ENCODE peak calls at places on chromosomes 5 and 9, in six cellular contexts. One of them, this sample, is unnamed.

GRCh38 chr9:126376311-126376902 is 49.8 kb downstream of the MVB12B start:
- DNase-seq in fibroblast of lung: no peak
- DNase-seq in GM23248: no peak
- DNase-seq in HCT116: no peak
- DNase-seq in K562: no peak
- DNase-seq in neural progenitor cell: peak; percentile 74
- DNase-seq in this sample: no peak

GRCh38 chr5:141382469-141383294 is at the start of gene PCDHGA7:
- DNase-seq in fibroblast of lung: peak; percentile 54
- DNase-seq in GM23248: no peak
- DNase-seq in HCT116: no peak
- DNase-seq in K562: peak; percentile 42
- DNase-seq in neural progenitor cell: no peak
- DNase-seq in this sample: no peak

GRCh38 chr9:136170291-136170901 is 34.5 kb downstream of the LHX3 start:
- DNase-seq in fibroblast of lung: peak; percentile 12
- DNase-seq in GM23248: peak; percentile 49
- DNase-seq in HCT116: no peak
- DNase-seq in K562: peak; percentile 61
- DNase-seq in neural progenitor cell: peak; percentile 69
- DNase-seq in this sample: no peak

GRCh38 chr5:463952-464351 is 21.0 kb downstream of the EXOC3 start:
- DNase-seq in fibroblast of lung: no peak
- DNase-seq in GM23248: no peak
- DNase-seq in HCT116: no peak
- DNase-seq in K562: no peak
- DNase-seq in neural progenitor cell: no peak
- DNase-seq in this sample: no peak

GRCh38 chr5:137453476-137454080 is 45.5 kb downstream of the SPOCK1 start:
- DNase-seq in fibroblast of lung: peak; percentile 44
- DNase-seq in GM23248: peak; percentile 73
- DNase-seq in HCT116: peak; percentile 12
- DNase-seq in K562: peak; percentile 51
- DNase-seq in neural progenitor cell: peak; percentile 88
- DNase-seq in this sample: peak; percentile 34

GRCh38 chr9:136693490-136694162 is 6.4 kb upstream of the AGPAT2 start:
- DNase-seq in fibroblast of lung: peak; percentile 35
- DNase-seq in GM23248: peak; percentile 71
- DNase-seq in HCT116: peak; percentile 76
- DNase-seq in K562: peak; percentile 79
- DNase-seq in neural progenitor cell: no peak
- DNase-seq in this sample: no peak

GRCh38 chr9:135921749-135922310 is 14.5 kb upstream of the CAMSAP1 start:
- DNase-seq in fibroblast of lung: no peak
- DNase-seq in GM23248: no peak
- DNase-seq in HCT116: no peak
- DNase-seq in K562: no peak
- DNase-seq in neural progenitor cell: no peak
- DNase-seq in this sample: no peak

GRCh38 chr5:155850411-155850810 is 476.6 kb upstream of the SGCD start:
- DNase-seq in fibroblast of lung: no peak
- DNase-seq in GM23248: no peak
- DNase-seq in HCT116: no peak
- DNase-seq in K562: no peak
- DNase-seq in neural progenitor cell: no peak
- DNase-seq in this sample: no peak

GRCh38 chr9:591292-591691 is 250.2 kb upstream of the DMRT1 start:
- DNase-seq in fibroblast of lung: no peak
- DNase-seq in GM23248: no peak
- DNase-seq in HCT116: no peak
- DNase-seq in K562: no peak
- DNase-seq in neural progenitor cell: no peak
- DNase-seq in this sample: no peak

GRCh38 chr5:143261748-143262392 is 141.6 kb downstream of the NR3C1 start:
- DNase-seq in fibroblast of lung: peak; percentile 87
- DNase-seq in GM23248: peak; percentile 88
- DNase-seq in HCT116: no peak
- DNase-seq in K562: no peak
- DNase-seq in neural progenitor cell: no peak
- DNase-seq in this sample: no peak

GRCh38 chr5:135694016-135694415 is 115.2 kb upstream of the CXCL14 start:
- DNase-seq in fibroblast of lung: no peak
- DNase-seq in GM23248: no peak
- DNase-seq in HCT116: no peak
- DNase-seq in K562: no peak
- DNase-seq in neural progenitor cell: no peak
- DNase-seq in this sample: no peak

GRCh38 chr5:124948062-124948753 is 201.8 kb upstream of the ZNF608 start:
- DNase-seq in fibroblast of lung: no peak
- DNase-seq in GM23248: no peak
- DNase-seq in HCT116: no peak
- DNase-seq in K562: no peak
- DNase-seq in neural progenitor cell: peak; percentile 18
- DNase-seq in this sample: no peak

GRCh38 chr5:150674376-150674821 is 13.3 kb downstream of the MYOZ3 start:
- DNase-seq in fibroblast of lung: no peak
- DNase-seq in GM23248: no peak
- DNase-seq in HCT116: no peak
- DNase-seq in K562: no peak
- DNase-seq in neural progenitor cell: no peak
- DNase-seq in this sample: no peak

GRCh38 chr5:53243403-53243802 is 133.8 kb upstream of the MOCS2 start:
- DNase-seq in fibroblast of lung: no peak
- DNase-seq in GM23248: no peak
- DNase-seq in HCT116: no peak
- DNase-seq in K562: no peak
- DNase-seq in neural progenitor cell: no peak
- DNase-seq in this sample: no peak

GRCh38 chr9:26112724-26113123 is 434.5 kb upstream of the TUSC1 start:
- DNase-seq in fibroblast of lung: no peak
- DNase-seq in GM23248: peak; percentile 35
- DNase-seq in HCT116: no peak
- DNase-seq in K562: no peak
- DNase-seq in neural progenitor cell: no peak
- DNase-seq in this sample: no peak

GRCh38 chr9:137128158-137129088 is 10.5 kb upstream of the GRIN1 start:
- DNase-seq in fibroblast of lung: no peak
- DNase-seq in GM23248: no peak
- DNase-seq in HCT116: no peak
- DNase-seq in K562: no peak
- DNase-seq in neural progenitor cell: no peak
- DNase-seq in this sample: no peak

GRCh38 chr5:177994063-177994462 is 2.0 kb downstream of the PROP1 start:
- DNase-seq in fibroblast of lung: no peak
- DNase-seq in GM23248: no peak
- DNase-seq in HCT116: no peak
- DNase-seq in K562: no peak
- DNase-seq in neural progenitor cell: no peak
- DNase-seq in this sample: no peak

GRCh38 chr5:169670769-169671525 is 33.9 kb downstream of the DOCK2 start:
- DNase-seq in fibroblast of lung: no peak
- DNase-seq in GM23248: no peak
- DNase-seq in HCT116: no peak
- DNase-seq in K562: no peak
- DNase-seq in neural progenitor cell: no peak
- DNase-seq in this sample: no peak
- TF ChIP-seq EZH2 in fibroblast of lung: no peak
- TF ChIP-seq EZH2 in GM23248: no peak
- TF ChIP-seq EZH2 in HCT116: no peak
- TF ChIP-seq EZH2 in K562: no peak
- TF ChIP-seq EZH2 in neural progenitor cell: no peak
- TF ChIP-seq EZH2 in this sample: no peak

GRCh38 chr5:74950836-74951515 is 84.8 kb upstream of the FAM169A start:
- DNase-seq in fibroblast of lung: no peak
- DNase-seq in GM23248: peak; percentile 59
- DNase-seq in HCT116: no peak
- DNase-seq in K562: no peak
- DNase-seq in neural progenitor cell: no peak
- DNase-seq in this sample: no peak

GRCh38 chr5:74952406-74952805 is 86.2 kb upstream of the FAM169A start:
- DNase-seq in fibroblast of lung: no peak
- DNase-seq in GM23248: no peak
- DNase-seq in HCT116: no peak
- DNase-seq in K562: no peak
- DNase-seq in neural progenitor cell: no peak
- DNase-seq in this sample: no peak

GRCh38 chr5:74947961-74948613 is 81.9 kb upstream of the FAM169A start:
- DNase-seq in fibroblast of lung: peak; percentile 29
- DNase-seq in GM23248: peak; percentile 8
- DNase-seq in HCT116: no peak
- DNase-seq in K562: no peak
- DNase-seq in neural progenitor cell: no peak
- DNase-seq in this sample: no peak

GRCh38 chr5:74951855-74952254 is 85.7 kb upstream of the FAM169A start:
- DNase-seq in fibroblast of lung: no peak
- DNase-seq in GM23248: no peak
- DNase-seq in HCT116: no peak
- DNase-seq in K562: no peak
- DNase-seq in neural progenitor cell: no peak
- DNase-seq in this sample: no peak

DNA sequence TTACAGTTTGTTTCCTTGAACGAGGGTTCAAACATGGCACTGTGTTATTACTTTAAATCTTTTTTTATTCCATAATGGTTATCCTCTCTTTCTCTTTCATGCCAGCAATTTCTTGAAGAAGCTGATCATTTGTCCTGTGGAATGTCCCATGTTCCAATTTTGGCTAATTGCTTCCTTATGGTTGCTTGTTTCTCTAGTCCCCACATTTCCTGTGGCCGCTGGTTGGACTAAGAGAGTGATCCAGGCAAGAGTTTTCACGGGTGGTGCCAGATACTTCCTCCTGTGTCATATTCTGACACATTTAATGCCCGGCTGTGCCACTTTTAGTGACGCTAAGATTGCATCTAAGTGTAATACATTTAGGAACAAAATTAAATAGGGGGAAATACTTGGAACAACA is 83.8 kb upstream of the FAM169A start:
- DNase-seq in fibroblast of lung: no peak
- DNase-seq in GM23248: peak; percentile 69
- DNase-seq in HCT116: no peak
- DNase-seq in K562: no peak
- DNase-seq in neural progenitor cell: no peak
- DNase-seq in this sample: no peak
- TF ChIP-seq EZH2 in fibroblast of lung: no peak
- TF ChIP-seq EZH2 in GM23248: no peak
- TF ChIP-seq EZH2 in HCT116: no peak
- TF ChIP-seq EZH2 in K562: no peak
- TF ChIP-seq EZH2 in neural progenitor cell: no peak
- TF ChIP-seq EZH2 in this sample: no peak

GRCh38 chr5:158154226-158155005 is 295.5 kb upstream of the CLINT1 start:
- DNase-seq in fibroblast of lung: peak; percentile 93
- DNase-seq in GM23248: peak; percentile 90
- DNase-seq in HCT116: no peak
- DNase-seq in K562: no peak
- DNase-seq in neural progenitor cell: no peak
- DNase-seq in this sample: no peak

GRCh38 chr5:158153508-158153907 is 294.6 kb upstream of the CLINT1 start:
- DNase-seq in fibroblast of lung: no peak
- DNase-seq in GM23248: no peak
- DNase-seq in HCT116: no peak
- DNase-seq in K562: no peak
- DNase-seq in neural progenitor cell: no peak
- DNase-seq in this sample: no peak

GRCh38 chr5:158152151-158152550 is 293.2 kb upstream of the CLINT1 start:
- DNase-seq in fibroblast of lung: no peak
- DNase-seq in GM23248: no peak
- DNase-seq in HCT116: no peak
- DNase-seq in K562: no peak
- DNase-seq in neural progenitor cell: no peak
- DNase-seq in this sample: no peak

GRCh38 chr5:158155087-158155486 is 296.1 kb upstream of the CLINT1 start:
- DNase-seq in fibroblast of lung: no peak
- DNase-seq in GM23248: peak; percentile 32
- DNase-seq in HCT116: no peak
- DNase-seq in K562: no peak
- DNase-seq in neural progenitor cell: no peak
- DNase-seq in this sample: no peak

DNA sequence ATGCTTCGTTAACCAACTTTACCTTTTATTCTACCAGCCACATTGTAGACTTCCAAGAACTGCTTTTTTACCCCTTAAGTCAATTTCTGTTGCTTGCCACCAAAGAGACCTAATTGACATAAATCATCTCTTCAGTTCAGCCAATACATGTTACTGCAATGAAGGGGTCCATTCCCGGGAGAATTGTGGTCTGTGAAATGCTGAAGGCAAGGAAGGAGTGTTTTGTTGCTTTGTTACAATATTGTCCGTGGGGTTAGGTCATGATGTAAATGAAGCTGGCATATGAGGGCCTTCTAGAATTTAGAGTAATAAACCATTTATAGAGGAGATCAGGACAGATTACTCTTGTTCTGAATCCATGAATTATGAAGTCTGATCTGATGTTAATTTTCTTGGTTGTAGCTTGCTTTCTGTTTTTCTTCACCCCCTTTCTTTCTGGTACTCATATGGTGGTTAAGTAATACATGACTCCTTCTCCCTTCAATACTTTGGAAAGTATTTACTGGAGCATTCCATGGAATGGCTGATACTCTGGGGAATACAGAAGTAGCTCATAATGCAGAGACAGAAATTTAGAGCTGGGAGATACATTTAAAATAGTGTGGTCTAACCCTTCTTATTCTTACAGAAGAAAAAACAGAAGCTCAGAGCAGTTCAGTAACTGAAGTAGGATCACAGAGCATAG is 297.0 kb upstream of the CLINT1 start:
- DNase-seq in fibroblast of lung: no peak
- DNase-seq in GM23248: peak; percentile 41
- DNase-seq in HCT116: no peak
- DNase-seq in K562: no peak
- DNase-seq in neural progenitor cell: no peak
- DNase-seq in this sample: no peak
- TF ChIP-seq EZH2 in fibroblast of lung: no peak
- TF ChIP-seq EZH2 in GM23248: no peak
- TF ChIP-seq EZH2 in HCT116: no peak
- TF ChIP-seq EZH2 in K562: no peak
- TF ChIP-seq EZH2 in neural progenitor cell: no peak
- TF ChIP-seq EZH2 in this sample: no peak

GRCh38 chr9:114153761-114154596 is 1.4 kb upstream of the COL27A1 start:
- DNase-seq in fibroblast of lung: no peak
- DNase-seq in GM23248: peak; percentile 38
- DNase-seq in HCT116: no peak
- DNase-seq in K562: no peak
- DNase-seq in neural progenitor cell: peak; percentile 93
- DNase-seq in this sample: no peak
- TF ChIP-seq EZH2 in fibroblast of lung: no peak
- TF ChIP-seq EZH2 in GM23248: no peak
- TF ChIP-seq EZH2 in HCT116: no peak
- TF ChIP-seq EZH2 in K562: no peak
- TF ChIP-seq EZH2 in neural progenitor cell: peak; percentile 75
- TF ChIP-seq EZH2 in this sample: no peak